ENCODE peak calls at places on chromosomes 3 and 15, in eight cellular contexts. A, G, K, T, L, W, V and C are unnamed samples.

GRCh38 chr3:63386568-63386967 is 108.5 kb downstream of the SYNPR start:
- DNase-seq in A (no peak), G (no peak), K (peak), T (no peak), L (no peak), W (no peak), V (no peak), C (no peak)

GRCh38 chr15:57133127-57133968 is 214.9 kb downstream of the TCF12 start:
- DNase-seq in A (no peak), G (no peak), K (no peak), T (no peak), L (no peak), W (no peak), V (no peak), C (no peak)

GRCh38 chr3:99213019-99213418 is 311.5 kb upstream of the DCBLD2 start:
- DNase-seq in A (no peak), G (no peak), K (no peak), T (no peak), L (no peak), W (no peak), V (no peak), C (no peak)

GRCh38 chr3:176087066-176087697 is 1110.1 kb downstream of the TBL1XR1 start:
- DNase-seq in A (no peak), G (no peak), K (no peak), T (no peak), L (no peak), W (no peak), V (no peak), C (no peak)

GRCh38 chr15:91974321-91974720 is 120.8 kb downstream of the SLCO3A1 start:
- DNase-seq in A (no peak), G (peak), K (no peak), T (no peak), L (peak), W (no peak), V (no peak), C (no peak)

GRCh38 chr3:171487382-171487781 is 27.2 kb upstream of the TNIK start:
- DNase-seq in A (no peak), G (no peak), K (no peak), T (no peak), L (no peak), W (no peak), V (no peak), C (no peak)

GRCh38 chr3:47985376-47985775 is 30.8 kb downstream of the MAP4 start:
- DNase-seq in A (no peak), G (no peak), K (no peak), T (no peak), L (no peak), W (no peak), V (no peak), C (no peak)

GRCh38 chr3:25033407-25034029 is 394.5 kb upstream of the RARB start:
- DNase-seq in A (no peak), G (peak), K (peak), T (peak), L (peak), W (no peak), V (no peak), C (no peak)

GRCh38 chr3:20141841-20142240 is 44.2 kb downstream of the SGO1 start:
- DNase-seq in A (no peak), G (no peak), K (no peak), T (no peak), L (no peak), W (no peak), V (no peak), C (no peak)

GRCh38 chr15:84750583-84751092 is 2.2 kb downstream of the ZNF592 start:
- DNase-seq in A (no peak), G (no peak), K (no peak), T (no peak), L (peak), W (peak), V (no peak), C (peak)

GRCh38 chr3:144774897-144775296 is 803.3 kb downstream of the DIPK2A start:
- DNase-seq in A (no peak), G (no peak), K (no peak), T (no peak), L (no peak), W (no peak), V (no peak), C (no peak)

DNA sequence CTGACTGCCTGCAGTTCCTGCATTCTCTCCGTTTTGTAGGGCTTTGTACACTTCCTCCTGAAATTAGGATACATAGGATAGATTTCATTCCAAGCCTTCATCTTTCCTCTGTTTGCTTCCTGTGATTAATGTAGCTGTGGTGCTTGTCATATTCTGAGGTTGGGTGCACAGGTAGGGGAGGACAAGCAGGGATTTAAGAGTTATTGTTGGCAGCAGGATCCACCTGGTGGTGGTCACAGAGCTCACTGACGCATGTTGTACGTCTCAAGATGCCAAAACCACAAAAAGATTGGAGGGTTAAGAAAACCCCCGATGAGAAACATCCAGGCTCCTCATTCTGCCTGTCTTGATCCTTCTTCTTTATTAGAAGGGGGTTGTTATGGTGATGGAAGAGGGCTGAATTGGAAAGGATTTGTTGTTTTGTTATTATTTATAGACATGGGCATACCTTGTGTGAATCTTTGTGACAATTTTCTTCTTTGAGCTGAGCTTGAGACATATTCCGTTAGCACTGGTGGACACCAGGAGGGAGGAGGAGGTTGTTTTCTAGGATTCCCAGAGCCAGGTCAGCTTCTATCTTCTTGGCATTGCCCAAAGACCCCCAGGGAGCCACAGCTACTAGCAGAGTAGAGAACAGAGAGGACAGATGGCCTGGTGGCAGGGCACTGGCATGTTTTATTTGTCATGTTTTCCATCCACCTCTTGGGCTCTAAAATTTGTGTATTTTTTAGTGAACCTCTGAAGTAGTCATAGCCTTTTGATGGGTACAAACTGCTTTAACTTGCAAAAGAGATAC is 57.7 kb upstream of the LARS2 start:
- DNase-seq in A (no peak), G (peak), K (no peak), T (no peak), L (no peak), W (no peak), V (no peak), C (no peak)
- TF ChIP-seq CTCF in A (no peak), G (no peak), K (no peak), T (no peak), L (no peak), W (no peak), V (no peak), C (no peak)

GRCh38 chr15:73691398-73691797 is 7.2 kb downstream of the CD276 start:
- DNase-seq in A (no peak), G (peak), K (no peak), T (peak), L (no peak), W (no peak), V (no peak), C (no peak)
- TF ChIP-seq CTCF in A (no peak), G (no peak), K (no peak), T (peak), L (no peak), W (no peak), V (no peak), C (no peak)

DNA sequence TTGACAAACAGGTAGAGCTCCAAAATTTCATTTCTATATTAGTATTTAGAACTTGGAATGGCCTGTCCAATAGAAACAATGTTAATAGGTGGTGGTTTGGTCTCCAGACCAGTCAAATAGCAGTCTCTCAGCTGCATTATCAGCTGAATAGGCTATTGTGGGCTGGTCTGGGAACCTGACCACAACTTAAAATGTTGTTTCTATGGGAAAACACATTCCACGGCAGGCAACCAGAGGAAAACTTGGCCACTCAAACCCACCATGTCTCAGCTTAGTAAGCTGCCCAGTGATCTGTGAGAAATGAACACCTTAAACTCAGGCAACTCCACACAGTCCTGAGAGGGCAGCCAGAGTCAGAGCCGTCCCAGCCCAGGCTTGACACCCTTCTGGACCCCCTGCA is 20.4 kb downstream of the FBN1 start:
- DNase-seq in A (no peak), G (no peak), K (no peak), T (no peak), L (no peak), W (no peak), V (no peak), C (no peak)
- TF ChIP-seq CTCF in A (no peak), G (no peak), K (no peak), T (no peak), L (no peak), W (no peak), V (no peak), C (no peak)

GRCh38 chr3:138281561-138281960 is 48.1 kb downstream of the NME9 start:
- DNase-seq in A (no peak), G (no peak), K (no peak), T (no peak), L (no peak), W (no peak), V (no peak), C (no peak)

GRCh38 chr3:138289260-138289659 is 40.4 kb downstream of the NME9 start:
- DNase-seq in A (no peak), G (no peak), K (no peak), T (no peak), L (no peak), W (no peak), V (no peak), C (no peak)

GRCh38 chr3:138282836-138283235 is 46.8 kb downstream of the NME9 start:
- DNase-seq in A (no peak), G (no peak), K (no peak), T (no peak), L (no peak), W (no peak), V (no peak), C (no peak)

GRCh38 chr3:138284079-138284478 is 45.6 kb downstream of the NME9 start:
- DNase-seq in A (no peak), G (no peak), K (no peak), T (no peak), L (no peak), W (no peak), V (no peak), C (no peak)

GRCh38 chr3:138284957-138285477 is 44.6 kb downstream of the NME9 start:
- DNase-seq in A (no peak), G (no peak), K (no peak), T (no peak), L (no peak), W (no peak), V (no peak), C (no peak)
- TF ChIP-seq CTCF in A (no peak), G (no peak), K (no peak), T (no peak), L (no peak), W (no peak), V (no peak), C (no peak)